ENCODE peak calls at places on chromosomes 11 and 22, in eight cellular contexts. U, R, I, B, S, C, G and X are unnamed samples.

GRCh38 chr22:23249506-23250423 is 69.5 kb downstream of the BCR start:
- DNase-seq in U (no peak), R (no peak), I (no peak), B (no peak), S (no peak), C (peak), G (no peak), X (peak)

GRCh38 chr22:33844273-33844672 is 76.0 kb downstream of the LARGE1 start:
- DNase-seq in U (no peak), R (no peak), I (no peak), B (no peak), S (no peak), C (no peak), G (no peak), X (peak)

GRCh38 chr11:11691296-11692141 is 69.7 kb upstream of the GALNT18 start:
- DNase-seq in U (no peak), R (no peak), I (no peak), B (no peak), S (no peak), C (no peak), G (no peak), X (peak)

GRCh38 chr11:13260196-13260962 is 17.2 kb upstream of the BMAL1 start:
- DNase-seq in U (no peak), R (peak), I (peak), B (peak), S (no peak), C (no peak), G (peak), X (no peak)

GRCh38 chr11:2706321-2706720 is 6.5 kb upstream of the KCNQ1OT1 start:
- DNase-seq in U (no peak), R (no peak), I (no peak), B (no peak), S (no peak), C (no peak), G (no peak), X (no peak)

GRCh38 chr11:46321757-46322156 is 25.5 kb upstream of the DGKZ start:
- DNase-seq in U (no peak), R (no peak), I (peak), B (no peak), S (no peak), C (no peak), G (peak), X (no peak)

GRCh38 chr22:47277511-47277910 is 515.1 kb downstream of the TBC1D22A start:
- DNase-seq in U (no peak), R (no peak), I (no peak), B (no peak), S (no peak), C (no peak), G (no peak), X (no peak)

GRCh38 chr11:2388431-2389024 is 11.4 kb downstream of the CD81 start:
- DNase-seq in U (no peak), R (no peak), I (no peak), B (no peak), S (no peak), C (no peak), G (no peak), X (no peak)

GRCh38 chr22:46138058-46138797 is 12.1 kb upstream of the PPARA start:
- DNase-seq in U (no peak), R (no peak), I (no peak), B (no peak), S (no peak), C (no peak), G (no peak), X (no peak)

GRCh38 chr11:113204280-113204679 is 110.1 kb upstream of the TTC12 start:
- DNase-seq in U (no peak), R (no peak), I (no peak), B (no peak), S (no peak), C (no peak), G (no peak), X (no peak)

GRCh38 chr11:26286472-26287066 is 45.4 kb upstream of the ANO3 start:
- DNase-seq in U (no peak), R (peak), I (peak), B (peak), S (no peak), C (peak), G (peak), X (peak)

GRCh38 chr11:77082838-77083552 is 16.2 kb downstream of the CAPN5 start:
- DNase-seq in U (no peak), R (peak), I (no peak), B (no peak), S (no peak), C (peak), G (peak), X (peak)

GRCh38 chr11:86116386-86116726 is 47.5 kb upstream of the PICALM start:
- DNase-seq in U (no peak), R (peak), I (peak), B (peak), S (no peak), C (peak), G (peak), X (no peak)

GRCh38 chr11:80122211-80122610 is 681.4 kb upstream of the TENM4 start:
- DNase-seq in U (no peak), R (no peak), I (no peak), B (no peak), S (no peak), C (no peak), G (no peak), X (no peak)

GRCh38 chr22:32858957-32859356 is 57.5 kb downstream of the TIMP3 start:
- DNase-seq in U (no peak), R (no peak), I (no peak), B (no peak), S (no peak), C (peak), G (no peak), X (no peak)

GRCh38 chr22:21568207-21569075 is 927 bp downstream of the UBE2L3 start:
- DNase-seq in U (no peak), R (peak), I (no peak), B (peak), S (no peak), C (peak), G (peak), X (peak)

GRCh38 chr11:125772834-125773505 is 5.7 kb downstream of the PATE2 start:
- DNase-seq in U (no peak), R (peak), I (peak), B (peak), S (no peak), C (no peak), G (peak), X (no peak)

GRCh38 chr11:57798905-57799559 is 37.4 kb downstream of the CTNND1 start:
- DNase-seq in U (no peak), R (peak), I (peak), B (peak), S (peak), C (no peak), G (peak), X (peak)

GRCh38 chr22:28799125-28799833 is 1.1 kb downstream of the XBP1 start:
- DNase-seq in U (peak), R (peak), I (peak), B (peak), S (no peak), C (peak), G (peak), X (peak)

GRCh38 chr11:59247535-59248227 is 35.0 kb upstream of the MPEG1 start:
- DNase-seq in U (no peak), R (peak), I (peak), B (no peak), S (no peak), C (no peak), G (peak), X (no peak)

GRCh38 chr11:27254744-27255446 is 108.1 kb downstream of the CCDC34 start:
- DNase-seq in U (no peak), R (peak), I (peak), B (peak), S (no peak), C (no peak), G (peak), X (no peak)